ENCODE peak calls at places on chromosomes 12 and 14, in five cellular contexts. D, I, E, A and H are unnamed samples.

GRCh38 chr12:53096761-53097160 is 706 bp upstream of the IGFBP6 start:
- DNase-seq in D (no peak), I (no peak), A (no peak), E (no peak), H (no peak)

GRCh38 chr12:59710004-59710628 is 114.3 kb downstream of the SLC16A7 start:
- DNase-seq in I (no peak), D (no peak), E (no peak), A (peak; percentile 1), H (no peak)

GRCh38 chr12:1972260-1972659 is 32.0 kb downstream of the DCP1B start:
- DNase-seq in A (peak; percentile 63), I (no peak), E (peak; percentile 24), D (peak; percentile 13), H (peak; percentile 35)

GRCh38 chr12:104026841-104027599 is 23.0 kb downstream of the GLT8D2 start:
- DNase-seq in E (no peak), D (no peak), A (no peak), I (no peak), H (no peak)

GRCh38 chr14:80587096-80587724 is 354.3 kb downstream of the CEP128 start:
- DNase-seq in E (peak; percentile 33), A (peak; percentile 69), D (peak; percentile 16), I (no peak), H (peak; percentile 25)

GRCh38 chr14:71212683-71213107 is 305.4 kb downstream of the PCNX1 start:
- DNase-seq in A (no peak), I (no peak), E (no peak), D (no peak), H (no peak)

GRCh38 chr14:24261969-24262327 is 1.0 kb downstream of the TGM1 start:
- DNase-seq in I (no peak), E (no peak), D (no peak), A (no peak), H (no peak)

GRCh38 chr12:105502426-105502930 is 172.0 kb downstream of the C12orf75 start:
- DNase-seq in A (no peak), E (no peak), D (no peak), I (no peak), H (no peak)

GRCh38 chr12:93766802-93767523 is 89.8 kb downstream of the CRADD start:
- DNase-seq in E (peak; percentile 64), A (peak; percentile 68), I (no peak), D (no peak), H (peak; percentile 75)

GRCh38 chr14:30223385-30223785 is 295.7 kb upstream of the PRKD1 start:
- DNase-seq in E (peak; percentile 74), I (no peak), A (peak; percentile 91), D (peak; percentile 56), H (peak; percentile 51)

GRCh38 chr14:75063013-75063412 is 811 bp downstream of the ACYP1 start:
- DNase-seq in I (no peak), E (no peak), A (no peak), D (no peak), H (no peak)

GRCh38 chr14:69921052-69921451 is 41.8 kb downstream of the SMOC1 start:
- DNase-seq in A (no peak), I (no peak), E (peak; percentile 43), D (no peak), H (peak; percentile 90)

GRCh38 chr12:51341259-51342007 is 5.0 kb downstream of the CELA1 start:
- DNase-seq in D (peak; percentile 42), I (peak; percentile 84), E (peak; percentile 82), A (peak; percentile 62), H (no peak)

GRCh38 chr12:65838330-65838976 is 14.2 kb downstream of the HMGA2 start:
- DNase-seq in E (no peak), D (no peak), I (no peak), A (no peak), H (no peak)